ENCODE peak calls at places on chromosomes 2 and 18, in ten cellular contexts. D, Y, T, V, R, F, E, M, J and L are unnamed samples.

GRCh38 chr2:33859791-33860461 is 260.8 kb upstream of the FAM98A start:
- DNase-seq in D (no peak), Y (no peak), T (no peak), V (no peak), R (peak), F (peak), E (no peak), M (no peak), J (no peak), L (no peak)

GRCh38 chr2:17940105-17940630 is 61.7 kb downstream of the KCNS3 start:
- DNase-seq in D (no peak), Y (no peak), T (no peak), V (no peak), R (no peak), F (no peak), E (no peak), M (no peak), J (no peak), L (no peak)

GRCh38 chr2:185128331-185128730 is 530.0 kb downstream of the ZNF804A start:
- DNase-seq in D (no peak), Y (no peak), T (no peak), V (no peak), R (no peak), F (no peak), E (no peak), M (no peak), J (no peak), L (no peak)

GRCh38 chr18:13301691-13302469 is 83.3 kb downstream of the LDLRAD4 start:
- DNase-seq in D (no peak), Y (no peak), T (no peak), V (no peak), R (no peak), F (no peak), E (no peak), M (no peak), J (no peak), L (no peak)

GRCh38 chr2:183242937-183243336 is 118.7 kb downstream of the NUP35 start:
- DNase-seq in D (peak), Y (no peak), T (no peak), V (no peak), R (no peak), F (no peak), E (no peak), M (no peak), J (peak), L (peak)

GRCh38 chr2:188765522-188765921 is 208.7 kb upstream of the COL3A1 start:
- DNase-seq in D (peak), Y (peak), T (no peak), V (no peak), R (no peak), F (no peak), E (no peak), M (no peak), J (peak), L (peak)

GRCh38 chr2:60366178-60366577 is 187.3 kb downstream of the BCL11A start:
- DNase-seq in D (no peak), Y (no peak), T (no peak), V (no peak), R (peak), F (no peak), E (no peak), M (no peak), J (no peak), L (no peak)

GRCh38 chr2:191299009-191299408 is 53.8 kb downstream of the MYO1B start:
- DNase-seq in D (no peak), Y (no peak), T (no peak), V (no peak), R (no peak), F (no peak), E (no peak), M (no peak), J (no peak), L (no peak)

GRCh38 chr2:241771286-241772062 is 5.1 kb upstream of the GAL3ST2 start:
- DNase-seq in D (no peak), Y (peak), T (no peak), V (peak), R (no peak), F (no peak), E (no peak), M (no peak), J (no peak), L (no peak)

GRCh38 chr18:26456070-26456491 is 92.3 kb downstream of the KCTD1 start:
- DNase-seq in D (no peak), Y (peak), T (no peak), V (no peak), R (no peak), F (no peak), E (no peak), M (no peak), J (no peak), L (no peak)
- TF ChIP-seq CTCF in D (no peak), Y (no peak), T (no peak), V (no peak), R (peak), F (no peak), E (no peak), M (peak), J (no peak), L (no peak)

GRCh38 chr2:196468394-196468793 is 171.1 kb upstream of the CCDC150 start:
- DNase-seq in D (no peak), Y (no peak), T (no peak), V (no peak), R (no peak), F (no peak), E (no peak), M (no peak), J (no peak), L (no peak)
- TF ChIP-seq CTCF in D (peak), Y (no peak), T (no peak), V (no peak), R (peak), F (no peak), E (no peak), M (peak), J (no peak), L (no peak)

DNA sequence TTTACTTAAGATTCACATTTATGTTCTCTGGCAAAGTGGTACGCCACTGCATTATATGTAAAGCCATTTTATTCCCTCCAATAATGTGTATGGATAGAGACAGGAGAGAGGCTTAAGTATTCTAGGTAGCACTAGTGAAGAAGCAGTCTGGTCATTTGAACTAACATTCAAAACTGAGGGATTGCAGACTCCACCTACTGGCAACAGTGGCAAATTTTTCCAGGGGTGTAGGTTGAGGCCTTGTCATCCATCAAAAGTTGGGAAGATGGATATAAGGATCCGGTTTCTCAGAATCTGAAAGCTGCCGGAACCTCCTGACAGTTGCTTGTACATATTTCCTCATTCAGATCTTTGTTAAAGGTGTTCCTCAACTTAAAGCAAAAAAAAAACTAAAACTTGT is 465.5 kb upstream of the FSHR start:
- DNase-seq in D (no peak), Y (peak), T (no peak), V (no peak), R (no peak), F (no peak), E (no peak), M (no peak), J (no peak), L (no peak)
- TF ChIP-seq CTCF in D (no peak), Y (peak), T (no peak), V (no peak), R (no peak), F (no peak), E (peak), M (no peak), J (no peak), L (no peak)

DNA sequence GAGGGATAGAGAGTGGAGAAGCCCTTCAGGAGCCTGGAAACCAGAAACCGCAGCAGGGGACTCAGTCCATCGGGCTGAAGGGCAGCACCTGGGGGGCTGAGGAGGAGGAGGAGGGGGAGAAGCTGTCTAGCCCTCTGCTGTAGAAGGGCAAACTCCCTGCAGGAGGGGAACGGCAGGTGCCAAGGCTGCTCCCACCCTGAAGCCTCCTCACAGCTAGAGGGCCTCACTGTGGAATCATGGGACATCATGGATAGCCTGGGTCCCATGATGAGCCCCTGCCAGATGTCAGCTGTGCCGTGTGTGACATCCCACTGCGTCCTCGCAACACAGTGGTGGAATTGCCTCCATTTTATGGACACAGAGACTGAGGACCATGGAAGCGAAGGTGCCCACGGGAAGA is 458 bp downstream of the MYO7B start:
- DNase-seq in D (no peak), Y (no peak), T (no peak), V (no peak), R (no peak), F (no peak), E (no peak), M (no peak), J (no peak), L (no peak)
- TF ChIP-seq CTCF in D (no peak), Y (peak), T (no peak), V (no peak), R (no peak), F (no peak), E (no peak), M (no peak), J (no peak), L (no peak)

GRCh38 chr18:74965682-74966081 is 243.3 kb downstream of the PTGR3 start:
- DNase-seq in D (no peak), Y (no peak), T (no peak), V (no peak), R (no peak), F (no peak), E (no peak), M (no peak), J (no peak), L (no peak)

DNA sequence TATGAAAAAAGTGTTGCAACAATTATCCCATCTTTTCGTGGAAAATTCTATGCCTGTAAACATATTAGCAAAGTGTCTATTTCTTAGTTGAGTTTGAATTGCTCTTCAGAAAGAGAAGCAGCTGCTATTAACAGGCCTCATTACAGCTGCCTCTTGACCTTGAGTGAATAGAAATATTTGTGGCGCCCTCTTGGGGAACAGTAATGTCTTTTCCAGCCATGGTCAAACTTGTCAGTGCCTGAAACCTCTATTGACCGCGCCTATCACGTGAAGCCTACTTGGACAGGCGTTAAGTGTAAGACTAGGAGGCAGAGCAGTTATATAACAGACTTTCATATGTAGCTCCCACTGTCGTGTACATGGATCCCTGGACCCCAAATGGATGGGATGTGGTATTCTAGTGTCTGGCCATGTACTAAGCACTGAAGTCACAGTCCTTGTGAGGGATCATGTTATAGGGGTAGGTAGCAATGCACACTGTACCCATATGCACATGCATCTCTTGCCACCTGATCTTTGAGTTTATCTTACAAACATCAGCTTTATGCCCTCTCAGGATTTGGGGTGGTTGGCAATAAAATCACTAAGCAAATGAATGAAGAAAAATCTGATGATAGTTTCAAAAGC is 245.0 kb downstream of the PTGR3 start:
- DNase-seq in D (peak), Y (peak), T (peak), V (peak), R (no peak), F (peak), E (no peak), M (peak), J (peak), L (peak)
- TF ChIP-seq CTCF in D (peak), Y (peak), T (no peak), V (peak), R (peak), F (no peak), E (peak), M (peak), J (no peak), L (peak)

DNA sequence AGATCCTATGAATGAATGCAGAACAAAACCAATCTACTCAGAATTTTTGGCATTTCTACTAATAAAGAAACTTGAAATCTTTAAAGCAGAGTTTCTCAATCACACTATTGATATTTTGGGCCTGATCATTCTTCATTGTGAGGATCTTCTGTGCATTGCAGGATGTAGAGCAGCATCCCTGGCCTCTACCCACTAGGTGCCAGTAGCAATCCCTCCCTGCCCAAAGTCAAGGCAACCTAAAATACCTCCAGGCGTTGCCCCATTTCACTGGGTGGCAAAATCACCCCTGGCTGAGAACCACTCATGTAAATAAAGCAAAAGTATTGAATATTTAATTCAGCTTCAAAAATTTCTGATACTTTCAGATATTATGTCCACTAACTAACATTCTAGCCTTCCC is 213.0 kb downstream of the SP3 start:
- DNase-seq in D (no peak), Y (no peak), T (no peak), V (no peak), R (no peak), F (no peak), E (no peak), M (no peak), J (peak), L (no peak)
- TF ChIP-seq CTCF in D (peak), Y (no peak), T (no peak), V (no peak), R (peak), F (no peak), E (no peak), M (peak), J (peak), L (no peak)

GRCh38 chr2:100957971-100958653 is 44.0 kb upstream of the RPL31 start:
- DNase-seq in D (no peak), Y (no peak), T (peak), V (peak), R (no peak), F (peak), E (no peak), M (no peak), J (no peak), L (no peak)
- TF ChIP-seq CTCF in D (no peak), Y (no peak), T (no peak), V (no peak), R (no peak), F (no peak), E (no peak), M (no peak), J (no peak), L (no peak)

GRCh38 chr2:167342769-167343168 is 454.5 kb downstream of the XIRP2 start:
- DNase-seq in D (no peak), Y (peak), T (no peak), V (no peak), R (no peak), F (no peak), E (no peak), M (no peak), J (no peak), L (peak)
- TF ChIP-seq CTCF in D (peak), Y (peak), T (no peak), V (no peak), R (no peak), F (no peak), E (no peak), M (no peak), J (no peak), L (no peak)